ENCODE peak calls at places on chromosome 11, in eight cellular contexts. K is memory B cell; N is endodermal cell; G is mucosa of gallbladder; M is effector memory CD8-positive, alpha-beta T cell; H is SW480; J is stimulated activated CD4-positive, alpha-beta T cell treated with anti-CD3 and anti-CD28 coated beads, Interleukin-12 subunit alpha, Interleukin-12 subunit beta, amount 100 ng/mL, for 48 hours; R is Caki2. L is an unnamed sample.

GRCh38 chr11:77019976-77020591 is 14.1 kb upstream of the B3GNT6 start:
- DNase-seq in G (no peak), H (peak), J (no peak), K (no peak), R (peak), M (no peak), N (no peak), L (no peak)

GRCh38 chr11:31643831-31644230 is 134.3 kb downstream of the ELP4 start:
- DNase-seq in H (no peak), N (no peak), G (no peak), K (no peak), R (no peak), M (no peak), J (no peak), L (no peak)

GRCh38 chr11:47788181-47788580 is 21.0 kb upstream of the FNBP4 start:
- DNase-seq in G (no peak), H (no peak), N (no peak), M (no peak), K (no peak), J (no peak), R (no peak), L (no peak)

GRCh38 chr11:111840143-111840542 is 31.2 kb downstream of the ALG9 start:
- DNase-seq in H (no peak), M (no peak), N (peak), G (no peak), J (no peak), R (no peak), K (no peak), L (no peak)

GRCh38 chr11:19766810-19767209 is 54.2 kb downstream of the NAV2 start:
- DNase-seq in G (no peak), R (no peak), H (no peak), N (no peak), J (no peak), K (no peak), M (no peak), L (no peak)

GRCh38 chr11:11454671-11455223 is 101.7 kb upstream of the CSNK2A3 start:
- DNase-seq in H (no peak), G (no peak), N (peak), R (no peak), J (no peak), M (no peak), K (no peak), L (no peak)

GRCh38 chr11:72409458-72409857 is 24.9 kb downstream of the CLPB start:
- DNase-seq in K (no peak), G (no peak), R (no peak), N (no peak), J (no peak), H (no peak), M (no peak), L (no peak)

GRCh38 chr11:88179141-88179540 is 3.9 kb upstream of the RAB38 start:
- DNase-seq in K (no peak), M (peak), H (peak), R (peak), G (no peak), N (no peak), J (peak), L (no peak)

GRCh38 chr11:35906681-35907080 is 37.2 kb upstream of the LDLRAD3 start:
- DNase-seq in M (no peak), G (no peak), R (no peak), H (no peak), J (no peak), K (no peak), N (no peak), L (no peak)

GRCh38 chr11:130637566-130637965 is 189.1 kb downstream of the ADAMTS15 start:
- DNase-seq in R (no peak), G (no peak), M (no peak), K (no peak), J (no peak), H (no peak), N (no peak), L (no peak)

GRCh38 chr11:67114275-67114896 is 4.7 kb upstream of the KDM2A start:
- DNase-seq in N (no peak), R (no peak), K (no peak), J (no peak), H (no peak), G (no peak), M (no peak), L (no peak)

GRCh38 chr11:86068138-86068861 is 584 bp downstream of the PICALM start:
- DNase-seq in M (peak), R (peak), N (peak), G (peak), K (no peak), J (no peak), H (peak), L (peak)

GRCh38 chr11:73379189-73379880 is 3.1 kb downstream of the RELT start:
- DNase-seq in N (no peak), H (no peak), R (no peak), J (no peak), M (no peak), G (peak), K (no peak), L (no peak)

GRCh38 chr11:17407575-17407974 is 19.1 kb upstream of the KCNJ11 start:
- DNase-seq in H (no peak), N (no peak), M (no peak), J (no peak), R (no peak), G (no peak), K (no peak), L (no peak)

GRCh38 chr11:83566948-83567347 is 280.8 kb upstream of the CCDC90B start:
- DNase-seq in R (peak), H (peak), N (no peak), M (no peak), G (no peak), K (no peak), J (no peak), L (no peak)

GRCh38 chr11:118305726-118306125 is 1.2 kb downstream of the CD3E start:
- DNase-seq in J (no peak), G (no peak), R (no peak), K (no peak), H (no peak), M (peak), N (no peak), L (no peak)

GRCh38 chr11:93407777-93408401 is 77.3 kb downstream of the DEUP1 start:
- DNase-seq in N (no peak), J (no peak), R (no peak), H (peak), M (no peak), K (no peak), G (no peak), L (no peak)

GRCh38 chr11:117319214-117319840 is 3.3 kb upstream of the BACE1 start:
- DNase-seq in K (no peak), R (no peak), G (no peak), J (no peak), N (no peak), M (no peak), H (no peak), L (no peak)

GRCh38 chr11:68663482-68664010 is 20.8 kb upstream of the GAL start:
- DNase-seq in M (no peak), H (no peak), G (no peak), R (no peak), N (no peak), J (no peak), K (no peak), L (no peak)

GRCh38 chr11:121564948-121565684 is 112.3 kb upstream of the SORL1-AS1 start:
- DNase-seq in G (no peak), R (no peak), H (no peak), K (no peak), J (no peak), N (no peak), M (no peak), L (no peak)

GRCh38 chr11:440065-441042 is 1.5 kb downstream of the ANO9 start:
- DNase-seq in K (no peak), N (no peak), R (no peak), H (no peak), J (no peak), G (no peak), M (no peak), L (no peak)

L was measured in substantia nigra.